ENCODE peak calls at places on chromosomes 1 and 21, in eight cellular contexts. G is kidney glomerular epithelial cell; S is endothelial cell; X is fibroblast of the aortic adventitia; H is left ventricle myocardium superior; I is GM03348; K is cardiac fibroblast; O is CD8-positive, alpha-beta T cell. J is an unnamed sample.

GRCh38 chr1:236761397-236762132 is 33.5 kb upstream of the MTR start:
- DNase-seq in G (no peak), S (no peak), X (no peak), H (no peak), I (no peak), K (no peak), O (no peak), J (no peak)

GRCh38 chr21:45405271-45405818 is 380 bp downstream of the COL18A1 start:
- DNase-seq in G (no peak), S (peak), X (peak), H (peak), I (peak), K (peak), O (no peak), J (no peak)

GRCh38 chr21:33855190-33855589 is 60.4 kb downstream of the ATP5PO start:
- DNase-seq in G (no peak), S (no peak), X (no peak), H (no peak), I (no peak), K (no peak), O (no peak), J (no peak)

GRCh38 chr1:243799908-243800307 is 50.1 kb downstream of the AKT3 start:
- DNase-seq in G (no peak), S (no peak), X (peak), H (no peak), I (peak), K (peak), O (no peak), J (no peak)

GRCh38 chr1:232982238-232982944 is 32.0 kb downstream of the NTPCR start:
- DNase-seq in G (peak), S (no peak), X (peak), H (no peak), I (no peak), K (peak), O (no peak), J (no peak)

GRCh38 chr1:2104621-2105427 is 54.6 kb downstream of the PRKCZ start:
- DNase-seq in G (no peak), S (no peak), X (no peak), H (peak), I (no peak), K (no peak), O (no peak), J (no peak)

GRCh38 chr1:213776974-213777373 is 210.8 kb upstream of the PROX1 start:
- DNase-seq in G (no peak), S (no peak), X (no peak), H (no peak), I (no peak), K (no peak), O (no peak), J (no peak)

GRCh38 chr1:54798769-54799641 is 2.1 kb downstream of the TTC22 start:
- DNase-seq in G (no peak), S (no peak), X (peak), H (no peak), I (peak), K (peak), O (no peak), J (no peak)

GRCh38 chr21:41564871-41565281 is 56.9 kb upstream of the TMPRSS2 start:
- DNase-seq in G (no peak), S (no peak), X (peak), H (no peak), I (peak), K (peak), O (no peak), J (no peak)

GRCh38 chr1:81588149-81588548 is 212.6 kb upstream of the ADGRL2 start:
- DNase-seq in G (no peak), S (no peak), X (no peak), H (no peak), I (no peak), K (no peak), O (no peak), J (no peak)

J was measured in NCI-H2171.